ENCODE peak calls at places on chromosomes 1 and 21, in seven cellular contexts. U, J, V, S, M, C and P are unnamed samples.

GRCh38 chr1:206537141-206537540 is 29.8 kb downstream of the RASSF5 start:
- DNase-seq in U (no peak), J (no peak), V (no peak), S (no peak), M (no peak), C (no peak), P (no peak)

GRCh38 chr1:61395156-61395555 is 312.8 kb downstream of the NFIA start:
- DNase-seq in U (no peak), J (no peak), V (no peak), S (no peak), M (no peak), C (no peak), P (no peak)

GRCh38 chr1:26775666-26776065 is 12.1 kb upstream of the PIGV start:
- DNase-seq in U (no peak), J (no peak), V (no peak), S (no peak), M (no peak), C (no peak), P (no peak)

GRCh38 chr1:116570358-116571214 is at the start of gene CD58:
- DNase-seq in U (peak; percentile 62), J (peak; percentile 78), V (peak; percentile 96), S (peak; percentile 80), M (peak; percentile 71), C (peak; percentile 60), P (peak; percentile 92)

GRCh38 chr1:102838016-102838415 is 270.3 kb downstream of the COL11A1 start:
- DNase-seq in U (no peak), J (no peak), V (no peak), S (no peak), M (no peak), C (no peak), P (no peak)

GRCh38 chr1:225973158-225973557 is 26.0 kb downstream of the SDE2 start:
- DNase-seq in U (no peak), J (no peak), V (no peak), S (no peak), M (no peak), C (no peak), P (no peak)

GRCh38 chr1:1399870-1400575 is 888 bp upstream of the CCNL2 start:
- DNase-seq in U (no peak), J (no peak), V (peak; percentile 57), S (no peak), M (no peak), C (no peak), P (no peak)

GRCh38 chr1:6464514-6464836 is 1.5 kb downstream of the TNFRSF25 start:
- DNase-seq in U (no peak), J (no peak), V (no peak), S (no peak), M (no peak), C (no peak), P (no peak)

GRCh38 chr1:225980005-225980404 is 19.1 kb downstream of the SDE2 start:
- DNase-seq in U (no peak), J (no peak), V (no peak), S (no peak), M (no peak), C (no peak), P (no peak)

GRCh38 chr1:23791434-23792047 is 596 bp downstream of the LYPLA2 start:
- DNase-seq in U (no peak), J (no peak), V (peak; percentile 57), S (no peak), M (no peak), C (no peak), P (peak; percentile 72)

GRCh38 chr1:116172666-116173065 is 61.5 kb downstream of the MAB21L3 start:
- DNase-seq in U (no peak), J (no peak), V (no peak), S (no peak), M (no peak), C (no peak), P (no peak)

GRCh38 chr1:40922969-40923368 is 56.5 kb upstream of the CTPS1 start:
- DNase-seq in U (no peak), J (no peak), V (no peak), S (no peak), M (no peak), C (no peak), P (no peak)

GRCh38 chr1:152392909-152393308 is 21.2 kb downstream of the CRNN start:
- DNase-seq in U (no peak), J (no peak), V (no peak), S (no peak), M (no peak), C (no peak), P (no peak)

GRCh38 chr1:8276173-8276914 is 41.6 kb upstream of the SLC45A1 start:
- DNase-seq in U (no peak), J (no peak), V (peak; percentile 82), S (no peak), M (no peak), C (no peak), P (no peak)

GRCh38 chr1:244160455-244161020 is 109.5 kb downstream of the ZBTB18 start:
- DNase-seq in U (no peak), J (no peak), V (no peak), S (no peak), M (no peak), C (no peak), P (no peak)

GRCh38 chr1:19476440-19477190 is 8.7 kb downstream of the CAPZB start:
- DNase-seq in U (no peak), J (no peak), V (peak; percentile 81), S (no peak), M (no peak), C (no peak), P (no peak)

GRCh38 chr1:180507826-180508724 is 5.7 kb upstream of the ACBD6 start:
- DNase-seq in U (no peak), J (no peak), V (peak; percentile 17), S (no peak), M (no peak), C (no peak), P (peak; percentile 24)

GRCh38 chr1:222970040-222970439 is 155.2 kb downstream of the DISP1 start:
- DNase-seq in U (no peak), J (no peak), V (no peak), S (no peak), M (no peak), C (no peak), P (no peak)

GRCh38 chr21:15775981-15776380 is 46.2 kb downstream of the USP25 start:
- DNase-seq in U (peak; percentile 75), J (no peak), V (no peak), S (no peak), M (no peak), C (no peak), P (no peak)

GRCh38 chr1:156090138-156090821 is 8.0 kb upstream of the MEX3A start:
- DNase-seq in U (no peak), J (no peak), V (no peak), S (no peak), M (no peak), C (no peak), P (no peak)

GRCh38 chr1:87495147-87495546 is 166.5 kb downstream of the LMO4 start:
- DNase-seq in U (no peak), J (no peak), V (no peak), S (no peak), M (no peak), C (no peak), P (no peak)

GRCh38 chr1:223363057-223363855 is 720 bp downstream of the SUSD4 start:
- DNase-seq in U (no peak), J (peak; percentile 26), V (no peak), S (no peak), M (peak; percentile 24), C (no peak), P (peak; percentile 18)

GRCh38 chr1:77825356-77825709 is 45.9 kb downstream of the MIGA1 start:
- DNase-seq in U (no peak), J (no peak), V (peak; percentile 65), S (no peak), M (no peak), C (no peak), P (peak; percentile 16)

GRCh38 chr21:35593000-35593502 is 467.3 kb downstream of the SETD4 start:
- DNase-seq in U (no peak), J (no peak), V (no peak), S (no peak), M (no peak), C (no peak), P (no peak)

GRCh38 chr21:41630249-41630648 is 122.3 kb upstream of the TMPRSS2 start:
- DNase-seq in U (peak; percentile 100), J (no peak), V (no peak), S (no peak), M (no peak), C (no peak), P (no peak)

GRCh38 chr1:1545946-1546737 is 5.7 kb upstream of the TMEM240 start:
- DNase-seq in U (no peak), J (no peak), V (no peak), S (no peak), M (no peak), C (no peak), P (no peak)

GRCh38 chr1:225941220-225941948 is at the start of gene LEFTY2:
- DNase-seq in U (no peak), J (no peak), V (no peak), S (no peak), M (no peak), C (no peak), P (no peak)

GRCh38 chr1:4462831-4463484 is 191.5 kb upstream of the AJAP1 start:
- DNase-seq in U (no peak), J (no peak), V (no peak), S (no peak), M (no peak), C (no peak), P (no peak)

GRCh38 chr1:4601986-4602385 is 52.4 kb upstream of the AJAP1 start:
- DNase-seq in U (no peak), J (no peak), V (no peak), S (no peak), M (no peak), C (no peak), P (no peak)

GRCh38 chr1:10429868-10430215 is 391 bp upstream of the CENPS start:
- DNase-seq in U (no peak), J (no peak), V (no peak), S (no peak), M (no peak), C (no peak), P (no peak)

GRCh38 chr1:186271032-186271431 is 104.0 kb downstream of the TPR start:
- DNase-seq in U (no peak), J (no peak), V (no peak), S (no peak), M (no peak), C (no peak), P (no peak)